ENCODE peak calls at places on chromosome 16, in five cellular contexts. P is left cardiac atrium; X is HTR-8/SVneo; Y is activated T-cell treated with anti-CD3 and anti-CD28 coated beads, Interleukin-2, amount 50 U/mL, for 72 hours; L is nucleus accumbens. H is an unnamed sample.

GRCh38 chr16:83942815-83943515 is 10.1 kb upstream of the OSGIN1 start:
- DNase-seq in P (no peak), X (no peak), Y (no peak), L (no peak), H (no peak)

GRCh38 chr16:88939814-88940195 is 37.2 kb downstream of the CBFA2T3 start:
- DNase-seq in P (peak), X (no peak), Y (no peak), L (no peak), H (no peak)

GRCh38 chr16:77457046-77457445 is 22.2 kb upstream of the ADAMTS18 start:
- DNase-seq in P (no peak), X (no peak), Y (no peak), L (no peak), H (no peak)

GRCh38 chr16:62738631-62739030 is 702.4 kb upstream of the CDH8 start:
- DNase-seq in P (no peak), X (no peak), Y (no peak), L (peak), H (peak)

GRCh38 chr16:12815361-12815760 is 11.7 kb upstream of the CPPED1 start:
- DNase-seq in P (no peak), X (no peak), Y (no peak), L (no peak), H (peak)

GRCh38 chr16:73124097-73124652 is 76.2 kb upstream of the ZFHX3 start:
- DNase-seq in P (no peak), X (no peak), Y (no peak), L (no peak), H (no peak)

GRCh38 chr16:65845466-65846209 is 520.9 kb upstream of the CDH5 start:
- DNase-seq in P (no peak), X (no peak), Y (no peak), L (no peak), H (no peak)

GRCh38 chr16:48542966-48543365 is 67.0 kb downstream of the N4BP1 start:
- DNase-seq in P (no peak), X (no peak), Y (no peak), L (no peak), H (no peak)

GRCh38 chr16:29809850-29810698 is 1.9 kb upstream of the PRRT2 start:
- DNase-seq in P (no peak), X (no peak), Y (peak), L (no peak), H (no peak)

GRCh38 chr16:10961231-10961630 is 16.9 kb downstream of the CLEC16A start:
- DNase-seq in P (no peak), X (no peak), Y (peak), L (no peak), H (no peak)

GRCh38 chr16:2160915-2161551 is 5.5 kb downstream of the TRAF7 start:
- DNase-seq in P (peak), X (no peak), Y (no peak), L (no peak), H (no peak)

GRCh38 chr16:23290189-23291062 is 11.7 kb upstream of the SCNN1B start:
- DNase-seq in P (no peak), X (no peak), Y (no peak), L (no peak), H (no peak)